ENCODE peak calls at places on chromosomes 7 and 10, in five cellular contexts. One of them, this sample, is unnamed.

GRCh38 chr7:156128496-156128895 is 316.2 kb upstream of the SHH start:
- DNase-seq in GM12878: no peak
- DNase-seq in HepG2: no peak
- DNase-seq in GM12892: no peak
- DNase-seq in SK-N-SH: no peak
- DNase-seq in this sample: no peak

GRCh38 chr7:98217623-98218582 is 6.7 kb downstream of the BHLHA15 start:
- DNase-seq in SK-N-SH: no peak
- DNase-seq in GM12892: no peak
- DNase-seq in HepG2: peak; percentile 38
- DNase-seq in GM12878: no peak
- DNase-seq in this sample: no peak

GRCh38 chr10:131003455-131003854 is 308.1 kb downstream of the TCERG1L start:
- DNase-seq in SK-N-SH: no peak
- DNase-seq in HepG2: no peak
- DNase-seq in GM12892: no peak
- DNase-seq in GM12878: no peak
- DNase-seq in this sample: no peak

GRCh38 chr10:96974348-96974747 is 142.2 kb downstream of the LCOR start:
- DNase-seq in HepG2: no peak
- DNase-seq in GM12892: no peak
- DNase-seq in SK-N-SH: peak; percentile 39
- DNase-seq in GM12878: no peak
- DNase-seq in this sample: no peak

GRCh38 chr7:158358926-158359645 is 228.5 kb downstream of the PTPRN2 start:
- DNase-seq in GM12892: no peak
- DNase-seq in SK-N-SH: no peak
- DNase-seq in HepG2: no peak
- DNase-seq in GM12878: no peak
- DNase-seq in this sample: no peak

GRCh38 chr7:155729847-155730246 is 82.4 kb downstream of the SHH start:
- DNase-seq in GM12878: no peak
- DNase-seq in SK-N-SH: no peak
- DNase-seq in GM12892: no peak
- DNase-seq in HepG2: no peak
- DNase-seq in this sample: no peak

GRCh38 chr10:131024259-131025131 is 287.0 kb downstream of the TCERG1L start:
- DNase-seq in HepG2: no peak
- DNase-seq in GM12892: no peak
- DNase-seq in GM12878: no peak
- DNase-seq in SK-N-SH: no peak
- DNase-seq in this sample: no peak

GRCh38 chr10:45282061-45282460 is 33.3 kb downstream of the OR13A1 start:
- DNase-seq in HepG2: no peak
- DNase-seq in SK-N-SH: no peak
- DNase-seq in GM12892: no peak
- DNase-seq in GM12878: no peak
- DNase-seq in this sample: no peak

GRCh38 chr7:73988197-73988596 is 39.8 kb upstream of the ELN start:
- DNase-seq in HepG2: no peak
- DNase-seq in GM12892: no peak
- DNase-seq in SK-N-SH: no peak
- DNase-seq in GM12878: no peak
- DNase-seq in this sample: no peak

GRCh38 chr7:158584392-158584791 is 3.2 kb downstream of the PTPRN2 start:
- DNase-seq in GM12892: no peak
- DNase-seq in GM12878: no peak
- DNase-seq in SK-N-SH: peak; percentile 65
- DNase-seq in HepG2: no peak
- DNase-seq in this sample: no peak

GRCh38 chr7:150357771-150358427 is 10.7 kb upstream of the REPIN1 start:
- DNase-seq in HepG2: no peak
- DNase-seq in SK-N-SH: no peak
- DNase-seq in GM12878: no peak
- DNase-seq in GM12892: no peak
- DNase-seq in this sample: no peak

GRCh38 chr7:70583965-70584883 is 547.7 kb upstream of the GALNT17 start:
- DNase-seq in GM12878: no peak
- DNase-seq in SK-N-SH: peak; percentile 70
- DNase-seq in HepG2: no peak
- DNase-seq in GM12892: no peak
- DNase-seq in this sample: no peak

GRCh38 chr10:130141878-130142277 is 5.7 kb downstream of the GLRX3 start:
- DNase-seq in GM12892: no peak
- DNase-seq in HepG2: no peak
- DNase-seq in SK-N-SH: no peak
- DNase-seq in GM12878: no peak
- DNase-seq in this sample: no peak

GRCh38 chr10:28155726-28156125 is 147.1 kb downstream of the MPP7 start:
- DNase-seq in GM12892: no peak
- DNase-seq in SK-N-SH: no peak
- DNase-seq in GM12878: no peak
- DNase-seq in HepG2: no peak
- DNase-seq in this sample: no peak

GRCh38 chr10:46544989-46545791 is 11.3 kb downstream of the GPRIN2 start:
- DNase-seq in HepG2: no peak
- DNase-seq in GM12878: no peak
- DNase-seq in SK-N-SH: peak; percentile 62
- DNase-seq in GM12892: no peak
- DNase-seq in this sample: peak; percentile 26

GRCh38 chr10:69202332-69202731 is 17.8 kb upstream of the HKDC1 start:
- DNase-seq in SK-N-SH: no peak
- DNase-seq in HepG2: no peak
- DNase-seq in GM12892: no peak
- DNase-seq in GM12878: peak; percentile 39
- DNase-seq in this sample: no peak
- TF ChIP-seq TAF1 in SK-N-SH: no peak
- TF ChIP-seq TAF1 in HepG2: no peak
- TF ChIP-seq TAF1 in GM12892: no peak
- TF ChIP-seq TAF1 in GM12878: no peak
- TF ChIP-seq TAF1 in this sample: no peak

GRCh38 chr7:80136276-80137045 is 1.8 kb downstream of the GNAI1 start:
- DNase-seq in SK-N-SH: no peak
- DNase-seq in GM12892: no peak
- DNase-seq in HepG2: no peak
- DNase-seq in GM12878: no peak
- DNase-seq in this sample: no peak

GRCh38 chr7:80134105-80134535 is 511 bp upstream of the GNAI1 start:
- DNase-seq in GM12878: no peak
- DNase-seq in HepG2: no peak
- DNase-seq in SK-N-SH: no peak
- DNase-seq in GM12892: no peak
- DNase-seq in this sample: no peak

GRCh38 chr7:80135306-80136104 is 874 bp downstream of the GNAI1 start:
- DNase-seq in GM12892: peak; percentile 15
- DNase-seq in GM12878: no peak
- DNase-seq in HepG2: no peak
- DNase-seq in SK-N-SH: no peak
- DNase-seq in this sample: no peak

GRCh38 chr7:80133361-80134104 is 1.1 kb upstream of the GNAI1 start:
- DNase-seq in GM12878: no peak
- DNase-seq in SK-N-SH: no peak
- DNase-seq in HepG2: peak; percentile 16
- DNase-seq in GM12892: no peak
- DNase-seq in this sample: no peak

GRCh38 chr7:80134536-80135305 is at the start of gene GNAI1:
- DNase-seq in SK-N-SH: peak; percentile 98
- DNase-seq in GM12892: no peak
- DNase-seq in HepG2: peak; percentile 27
- DNase-seq in GM12878: no peak
- DNase-seq in this sample: no peak
- TF ChIP-seq TAF1 in SK-N-SH: peak; percentile 44
- TF ChIP-seq TAF1 in GM12892: no peak
- TF ChIP-seq TAF1 in HepG2: peak; percentile 31
- TF ChIP-seq TAF1 in GM12878: no peak
- TF ChIP-seq TAF1 in this sample: no peak

GRCh38 chr10:14385591-14386201 is 55.0 kb upstream of the FRMD4A start:
- DNase-seq in HepG2: no peak
- DNase-seq in SK-N-SH: no peak
- DNase-seq in GM12892: no peak
- DNase-seq in GM12878: no peak
- DNase-seq in this sample: no peak

GRCh38 chr10:14384096-14384730 is 53.5 kb upstream of the FRMD4A start:
- DNase-seq in SK-N-SH: no peak
- DNase-seq in GM12892: no peak
- DNase-seq in GM12878: no peak
- DNase-seq in HepG2: no peak
- DNase-seq in this sample: no peak

GRCh38 chr10:14384915-14385314 is 54.2 kb upstream of the FRMD4A start:
- DNase-seq in GM12892: no peak
- DNase-seq in GM12878: peak; percentile 50
- DNase-seq in SK-N-SH: no peak
- DNase-seq in HepG2: no peak
- DNase-seq in this sample: no peak

GRCh38 chr10:14383266-14383665 is 52.5 kb upstream of the FRMD4A start:
- DNase-seq in HepG2: no peak
- DNase-seq in GM12878: no peak
- DNase-seq in GM12892: no peak
- DNase-seq in SK-N-SH: no peak
- DNase-seq in this sample: no peak

GRCh38 chr10:14386202-14386593 is 55.5 kb upstream of the FRMD4A start:
- DNase-seq in GM12878: no peak
- DNase-seq in SK-N-SH: no peak
- DNase-seq in HepG2: no peak
- DNase-seq in GM12892: no peak
- DNase-seq in this sample: no peak
- TF ChIP-seq TAF1 in GM12878: no peak
- TF ChIP-seq TAF1 in SK-N-SH: no peak
- TF ChIP-seq TAF1 in HepG2: no peak
- TF ChIP-seq TAF1 in GM12892: no peak
- TF ChIP-seq TAF1 in this sample: no peak

GRCh38 chr10:132337019-132337418 is 5.0 kb downstream of the LRRC27 start:
- DNase-seq in GM12892: no peak
- DNase-seq in GM12878: no peak
- DNase-seq in HepG2: no peak
- DNase-seq in SK-N-SH: no peak
- DNase-seq in this sample: no peak

GRCh38 chr10:132341781-132342180 is 9.8 kb downstream of the LRRC27 start:
- DNase-seq in SK-N-SH: no peak
- DNase-seq in HepG2: no peak
- DNase-seq in GM12878: no peak
- DNase-seq in GM12892: no peak
- DNase-seq in this sample: no peak

GRCh38 chr10:132338876-132339275 is 6.9 kb downstream of the LRRC27 start:
- DNase-seq in SK-N-SH: no peak
- DNase-seq in GM12892: no peak
- DNase-seq in HepG2: no peak
- DNase-seq in GM12878: no peak
- DNase-seq in this sample: no peak

GRCh38 chr10:132341017-132341416 is 9.0 kb downstream of the LRRC27 start:
- DNase-seq in SK-N-SH: no peak
- DNase-seq in HepG2: no peak
- DNase-seq in GM12878: no peak
- DNase-seq in GM12892: no peak
- DNase-seq in this sample: no peak

GRCh38 chr10:132339276-132339675 is 7.3 kb downstream of the LRRC27 start:
- DNase-seq in GM12892: no peak
- DNase-seq in GM12878: no peak
- DNase-seq in HepG2: no peak
- DNase-seq in SK-N-SH: no peak
- DNase-seq in this sample: no peak
- TF ChIP-seq TAF1 in GM12892: no peak
- TF ChIP-seq TAF1 in GM12878: no peak
- TF ChIP-seq TAF1 in HepG2: no peak
- TF ChIP-seq TAF1 in SK-N-SH: no peak
- TF ChIP-seq TAF1 in this sample: no peak